ENCODE peak calls at places on chromosomes 12 and 14, in six cellular contexts. S is NT2/D1, Y is HT-29, U is AG04450, W is stromal cell of bone marrow, O is RWPE1. A is an unnamed sample.
A peak's percentile ranks its signal among the peaks of the same experiment; 100 is the strongest.

GRCh38 chr14:72466325-72466724 is 427.6 kb downstream of the DPF3 start:
- DNase-seq in S (no peak), Y (no peak), U (no peak), W (no peak), O (no peak), A (no peak)

GRCh38 chr14:68814376-68815287 is 21.8 kb upstream of the ZFP36L1 start:
- DNase-seq in S (no peak), Y (peak; percentile 62), U (no peak), W (no peak), O (no peak), A (no peak)

GRCh38 chr14:104141621-104142091 is 3.3 kb downstream of the KIF26A start:
- DNase-seq in S (no peak), Y (no peak), U (no peak), W (no peak), O (no peak), A (no peak)

GRCh38 chr12:124774462-124775167 is 89.0 kb downstream of the SCARB1 start:
- DNase-seq in S (no peak), Y (no peak), U (no peak), W (peak; percentile 97), O (no peak), A (peak; percentile 49)

GRCh38 chr12:47808574-47809380 is 10.9 kb downstream of the HDAC7 start:
- DNase-seq in S (no peak), Y (peak; percentile 53), U (no peak), W (no peak), O (no peak), A (no peak)

GRCh38 chr12:29229937-29230336 is 80.9 kb downstream of the FAR2 start:
- DNase-seq in S (no peak), Y (no peak), U (no peak), W (no peak), O (no peak), A (no peak)

GRCh38 chr14:61388173-61388975 is 67.0 kb downstream of the PRKCH start:
- DNase-seq in S (no peak), Y (peak; percentile 54), U (no peak), W (peak; percentile 63), O (peak; percentile 84), A (peak; percentile 52)

GRCh38 chr12:103657331-103657730 is 70.3 kb downstream of the STAB2 start:
- DNase-seq in S (no peak), Y (no peak), U (no peak), W (no peak), O (peak; percentile 6), A (no peak)

GRCh38 chr14:54642950-54643695 is 76.2 kb downstream of the SAMD4A start:
- DNase-seq in S (no peak), Y (peak; percentile 23), U (no peak), W (no peak), O (no peak), A (no peak)

GRCh38 chr14:90396342-90397339 is at the start of gene CALM1:
- DNase-seq in S (peak; percentile 77), Y (peak; percentile 70), U (peak; percentile 91), W (peak; percentile 82), O (peak; percentile 93), A (no peak)

GRCh38 chr12:59803735-59804134 is 207.9 kb downstream of the SLC16A7 start:
- DNase-seq in S (no peak), Y (no peak), U (no peak), W (no peak), O (peak; percentile 21), A (no peak)

GRCh38 chr12:102426599-102427541 is 53.5 kb downstream of the IGF1 start:
- DNase-seq in S (no peak), Y (no peak), U (no peak), W (peak; percentile 69), O (no peak), A (no peak)

GRCh38 chr12:88623777-88624548 is 43.7 kb upstream of the KITLG start:
- DNase-seq in S (no peak), Y (no peak), U (no peak), W (no peak), O (no peak), A (no peak)

GRCh38 chr14:58572092-58572853 is 65.5 kb upstream of the DACT1 start:
- DNase-seq in S (no peak), Y (no peak), U (peak; percentile 47), W (no peak), O (no peak), A (no peak)

GRCh38 chr14:54738009-54738408 is 164.6 kb downstream of the GCH1 start:
- DNase-seq in S (no peak), Y (no peak), U (no peak), W (peak; percentile 58), O (no peak), A (peak; percentile 40)

GRCh38 chr12:97093187-97093683 is 186.2 kb downstream of the NEDD1 start:
- DNase-seq in S (no peak), Y (no peak), U (no peak), W (no peak), O (no peak), A (no peak)

GRCh38 chr12:26726956-26727355 is 106.0 kb downstream of the ITPR2 start:
- DNase-seq in S (no peak), Y (no peak), U (no peak), W (no peak), O (no peak), A (no peak)

GRCh38 chr12:103672401-103673119 is 85.5 kb downstream of the STAB2 start:
- DNase-seq in S (no peak), Y (peak; percentile 58), U (no peak), W (no peak), O (no peak), A (no peak)

GRCh38 chr12:124279846-124280360 is 15.0 kb upstream of the RFLNA start:
- DNase-seq in S (no peak), Y (no peak), U (no peak), W (no peak), O (no peak), A (no peak)

GRCh38 chr14:55600784-55601561 is 21.0 kb downstream of the KTN1 start:
- DNase-seq in S (no peak), Y (no peak), U (no peak), W (no peak), O (peak; percentile 52), A (no peak)

GRCh38 chr12:53059434-53060063 is 9.7 kb downstream of the TNS2 start:
- DNase-seq in S (no peak), Y (no peak), U (no peak), W (no peak), O (no peak), A (no peak)

GRCh38 chr14:97776890-97777564 is 979.8 kb downstream of the VRK1 start:
- DNase-seq in S (no peak), Y (no peak), U (no peak), W (no peak), O (no peak), A (no peak)

GRCh38 chr14:64873506-64874220 is 6.0 kb downstream of the SPTB start:
- DNase-seq in S (no peak), Y (no peak), U (no peak), W (no peak), O (no peak), A (no peak)

GRCh38 chr14:30369531-30370180 is 189.3 kb upstream of the G2E3 start:
- DNase-seq in S (no peak), Y (no peak), U (no peak), W (no peak), O (no peak), A (no peak)

GRCh38 chr12:5945071-5946008 is at the start of gene ANO2:
- DNase-seq in S (peak; percentile 88), Y (no peak), U (no peak), W (no peak), O (no peak), A (no peak)

GRCh38 chr14:103519043-103519836 is 3.4 kb downstream of the CKB start:
- DNase-seq in S (no peak), Y (no peak), U (no peak), W (no peak), O (peak; percentile 59), A (no peak)

GRCh38 chr12:111687255-111687654 is 1.4 kb downstream of the ACAD10 start:
- DNase-seq in S (no peak), Y (peak; percentile 47), U (no peak), W (no peak), O (peak; percentile 31), A (no peak)

GRCh38 chr14:60093088-60093487 is 1.4 kb downstream of the PCNX4 start:
- DNase-seq in S (no peak), Y (no peak), U (no peak), W (no peak), O (no peak), A (no peak)

GRCh38 chr14:76050250-76050649 is 64.7 kb downstream of the IFT43 start:
- DNase-seq in S (no peak), Y (no peak), U (no peak), W (no peak), O (no peak), A (no peak)

A was measured in keratinocyte.